ENCODE peak calls at places on chromosomes 5 and 9, in four cellular contexts. F, K, S and V are unnamed samples.
A peak's percentile ranks its signal among the peaks of the same experiment; 100 is the strongest.

GRCh38 chr5:142386151-142387021 is 61.6 kb upstream of the SPRY4 start:
- DNase-seq in F (no peak), K (no peak), S (no peak), V (no peak)

GRCh38 chr5:145946112-145946861 is 9.9 kb downstream of the SH3RF2 start:
- DNase-seq in F (no peak), K (no peak), S (peak; percentile 84), V (peak; percentile 42)

GRCh38 chr5:145989428-145989827 is 53.0 kb downstream of the SH3RF2 start:
- DNase-seq in F (no peak), K (no peak), S (peak; percentile 33), V (no peak)

GRCh38 chr5:117161718-117162386 is 587.2 kb upstream of the SEMA6A start:
- DNase-seq in F (no peak), K (no peak), S (no peak), V (no peak)

GRCh38 chr9:110303136-110303535 is 34.5 kb downstream of the TXNDC8 start:
- DNase-seq in F (no peak), K (no peak), S (peak; percentile 54), V (no peak)

GRCh38 chr5:163571755-163572154 is 66.3 kb downstream of the MAT2B start:
- DNase-seq in F (no peak), K (no peak), S (peak; percentile 97), V (no peak)

GRCh38 chr9:23492126-23493002 is 333.7 kb downstream of the ELAVL2 start:
- DNase-seq in F (peak; percentile 6), K (peak; percentile 21), S (peak; percentile 0), V (no peak)

GRCh38 chr5:131280417-131280816 is 16.6 kb downstream of the CDC42SE2 start:
- DNase-seq in F (no peak), K (no peak), S (no peak), V (no peak)

GRCh38 chr9:94110821-94111252 is 26.6 kb downstream of the PTPDC1 start:
- DNase-seq in F (no peak), K (no peak), S (peak; percentile 91), V (no peak)

GRCh38 chr5:42591026-42591425 is 165.6 kb upstream of the CCDC152 start:
- DNase-seq in F (no peak), K (no peak), S (no peak), V (no peak)

GRCh38 chr5:32865475-32865874 is 154.4 kb downstream of the NPR3 start:
- DNase-seq in F (no peak), K (no peak), S (peak; percentile 34), V (no peak)

GRCh38 chr5:135386886-135387628 is 12.0 kb downstream of the MACROH2A1 start:
- DNase-seq in F (no peak), K (no peak), S (peak; percentile 94), V (no peak)

GRCh38 chr5:154849791-154850201 is 607 bp downstream of the FAXDC2 start:
- DNase-seq in F (no peak), K (no peak), S (peak; percentile 47), V (no peak)

GRCh38 chr9:82894961-82895902 is 167.7 kb downstream of the RASEF start:
- DNase-seq in F (no peak), K (no peak), S (no peak), V (no peak)

GRCh38 chr9:2017459-2018161 is 2.5 kb downstream of the SMARCA2 start:
- DNase-seq in F (peak; percentile 79), K (peak; percentile 27), S (peak; percentile 80), V (peak; percentile 79)

GRCh38 chr5:128782446-128782845 is 182.8 kb upstream of the SLC27A6 start:
- DNase-seq in F (no peak), K (no peak), S (peak; percentile 85), V (no peak)

GRCh38 chr9:121563881-121564460 is 64.3 kb upstream of the GGTA1 start:
- DNase-seq in F (no peak), K (no peak), S (no peak), V (no peak)

GRCh38 chr5:179314606-179315355 is 30.5 kb downstream of the ADAMTS2 start:
- DNase-seq in F (no peak), K (no peak), S (no peak), V (no peak)

GRCh38 chr5:6868816-6869215 is 155.6 kb downstream of the TENT4A start:
- DNase-seq in F (no peak), K (no peak), S (no peak), V (no peak)

GRCh38 chr5:53112909-53113308 is 3.4 kb upstream of the MOCS2 start:
- DNase-seq in F (no peak), K (no peak), S (no peak), V (no peak)

GRCh38 chr9:130078547-130078946 is 24.8 kb downstream of the GPR107 start:
- DNase-seq in F (no peak), K (no peak), S (no peak), V (no peak)

GRCh38 chr9:68947842-68948569 is 65.9 kb downstream of the PRKACG start:
- DNase-seq in F (no peak), K (no peak), S (no peak), V (no peak)

GRCh38 chr9:89470239-89470638 is 27.7 kb downstream of the SEMA4D start:
- DNase-seq in F (no peak), K (no peak), S (peak; percentile 8), V (no peak)

GRCh38 chr9:131008909-131009618 is at the start of gene LAMC3:
- DNase-seq in F (no peak), K (no peak), S (no peak), V (peak; percentile 8)

GRCh38 chr5:77280036-77280435 is 69.6 kb downstream of the PDE8B start:
- DNase-seq in F (no peak), K (no peak), S (no peak), V (no peak)

GRCh38 chr5:157744055-157745011 is 821 bp downstream of the LSM11 start:
- DNase-seq in F (no peak), K (peak; percentile 18), S (no peak), V (peak; percentile 30)

GRCh38 chr5:118233601-118234000 is 754.7 kb downstream of the DTWD2 start:
- DNase-seq in F (no peak), K (no peak), S (no peak), V (no peak)

GRCh38 chr5:6576861-6577501 is 55.9 kb downstream of the NSUN2 start:
- DNase-seq in F (peak; percentile 62), K (peak; percentile 18), S (peak; percentile 52), V (peak; percentile 25)

GRCh38 chr5:80656425-80656824 is 1.6 kb upstream of the DHFR start:
- DNase-seq in F (no peak), K (no peak), S (peak; percentile 52), V (no peak)
- TF ChIP-seq CTCF in F (peak; percentile 19), K (peak; percentile 33), S (no peak), V (no peak)

GRCh38 chr5:107870984-107871383 is 200.2 kb upstream of the EFNA5 start:
- DNase-seq in F (no peak), K (no peak), S (no peak), V (no peak)

GRCh38 chr5:107878676-107879075 is 207.9 kb upstream of the EFNA5 start:
- DNase-seq in F (no peak), K (no peak), S (no peak), V (no peak)

GRCh38 chr5:107874810-107875209 is 204.1 kb upstream of the EFNA5 start:
- DNase-seq in F (no peak), K (no peak), S (peak; percentile 52), V (peak; percentile 5)

GRCh38 chr5:107873877-107874276 is 203.1 kb upstream of the EFNA5 start:
- DNase-seq in F (no peak), K (no peak), S (no peak), V (no peak)

GRCh38 chr5:107875834-107876233 is 205.1 kb upstream of the EFNA5 start:
- DNase-seq in F (no peak), K (peak; percentile 15), S (peak; percentile 59), V (no peak)
- TF ChIP-seq CTCF in F (no peak), K (no peak), S (peak; percentile 35), V (no peak)

GRCh38 chr9:15491950-15492349 is 18.8 kb downstream of the PSIP1 start:
- DNase-seq in F (no peak), K (no peak), S (no peak), V (no peak)

GRCh38 chr9:15484802-15485201 is 26.0 kb downstream of the PSIP1 start:
- DNase-seq in F (no peak), K (no peak), S (no peak), V (no peak)

GRCh38 chr9:15482146-15482545 is 28.6 kb downstream of the PSIP1 start:
- DNase-seq in F (no peak), K (no peak), S (no peak), V (no peak)

DNA sequence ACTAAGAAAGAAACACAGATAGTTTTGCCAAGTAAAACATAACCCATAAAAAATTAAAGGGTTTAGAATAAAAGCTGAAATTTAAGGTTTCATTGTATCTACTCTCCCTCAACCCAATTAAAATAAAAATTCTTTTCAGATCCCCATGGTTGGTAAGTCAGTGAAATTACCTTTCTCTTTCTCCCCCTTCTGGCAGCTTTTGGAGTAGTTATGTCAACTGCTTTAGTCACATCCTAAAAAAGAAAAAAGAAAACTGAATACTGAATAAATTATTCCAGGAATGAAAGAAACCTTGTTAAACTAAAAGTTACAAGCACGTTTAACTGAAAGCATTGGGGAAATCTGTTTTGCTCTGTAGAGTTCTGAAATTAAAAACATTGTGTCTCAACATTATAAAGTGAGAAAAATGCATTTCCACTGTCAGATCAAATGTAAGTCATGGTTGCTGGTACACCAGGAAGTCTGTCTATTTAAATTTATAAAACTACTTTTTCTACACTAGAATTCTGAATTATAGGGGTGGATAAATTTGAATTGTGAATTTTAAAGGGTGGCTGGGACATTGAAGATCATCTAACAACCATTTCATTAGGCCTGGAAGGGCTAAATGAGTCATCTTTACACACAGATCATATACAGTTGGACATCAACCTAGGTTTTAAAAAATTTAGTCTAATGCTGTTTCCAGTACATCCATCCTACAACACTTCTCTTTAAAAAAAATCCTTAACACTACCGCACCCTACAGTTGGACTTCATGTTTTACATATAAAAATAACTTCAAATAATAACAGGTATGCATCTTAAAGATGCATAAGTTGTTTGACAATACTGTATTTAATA is 24.7 kb downstream of the PSIP1 start:
- DNase-seq in F (no peak), K (no peak), S (peak; percentile 54), V (no peak)
- TF ChIP-seq CTCF in F (peak; percentile 38), K (peak; percentile 58), S (peak; percentile 48), V (peak; percentile 68)

DNA sequence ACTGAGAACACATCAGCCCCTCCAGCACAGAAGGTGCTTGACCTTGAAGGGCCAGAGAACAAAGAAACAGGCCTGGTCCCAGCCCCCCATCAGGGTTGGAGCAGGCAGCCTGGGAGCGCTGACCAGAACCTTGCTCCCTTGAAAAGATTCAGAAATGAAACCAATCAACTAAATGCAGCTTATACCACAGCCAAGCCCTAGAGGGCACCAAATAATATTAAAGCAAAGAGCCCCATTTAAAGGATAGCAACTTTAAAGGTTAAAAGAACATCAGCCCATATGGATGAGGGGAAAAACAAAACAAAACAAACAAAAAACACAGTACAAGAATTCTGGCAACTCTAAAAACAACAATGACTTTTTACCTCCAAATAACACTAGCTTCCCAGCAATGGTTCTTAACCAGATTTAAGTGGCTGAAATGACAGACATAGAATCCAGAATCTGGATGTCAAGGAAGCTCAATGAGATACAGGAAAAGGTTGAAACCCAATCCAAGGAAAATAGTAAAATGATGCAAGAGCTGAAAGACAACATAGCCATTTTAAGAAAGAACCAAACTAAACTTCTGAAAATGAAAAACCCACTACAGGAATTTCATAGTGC is 471.9 kb downstream of the MTRR start:
- DNase-seq in F (no peak), K (no peak), S (peak; percentile 23), V (no peak)
- TF ChIP-seq CTCF in F (peak; percentile 40), K (peak; percentile 68), S (peak; percentile 62), V (no peak)

DNA sequence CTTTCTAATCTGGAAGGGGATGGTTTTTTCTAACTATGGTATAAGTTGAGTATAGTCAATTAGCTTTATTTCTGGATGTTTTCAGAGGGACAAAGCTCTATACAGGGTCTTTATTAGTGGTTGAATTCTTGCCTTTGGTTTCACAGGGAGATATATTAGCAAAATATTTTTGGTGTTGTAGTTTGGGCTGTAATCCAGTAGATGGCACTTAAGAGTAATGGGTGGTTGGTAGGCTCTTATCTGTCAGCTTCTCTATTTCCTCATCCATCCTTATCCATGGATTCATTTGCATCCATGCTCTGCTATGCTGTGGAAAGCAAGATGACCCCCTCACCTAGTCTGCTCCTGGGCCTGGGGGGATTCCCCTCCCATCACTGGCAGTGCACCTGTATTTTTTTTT is 363.6 kb upstream of the CYLC2 start:
- DNase-seq in F (no peak), K (no peak), S (no peak), V (no peak)
- TF ChIP-seq CTCF in F (peak; percentile 31), K (peak; percentile 51), S (peak; percentile 24), V (no peak)